ENCODE peak calls at places on chromosomes 7 and 10, in four cellular contexts. C is dorsolateral prefrontal cortex, Y is prostate gland, E is ovary. Z is an unnamed sample.

GRCh38 chr7:28573751-28574295 is 161.5 kb downstream of the CREB5 start:
- DNase-seq in E (no peak), Y (peak; percentile 48), C (no peak), Z (no peak)

GRCh38 chr10:92173996-92174395 is 116.9 kb downstream of the CPEB3 start:
- DNase-seq in C (peak; percentile 14), E (no peak), Y (no peak), Z (no peak)

GRCh38 chr10:18868919-18869318 is 179.7 kb upstream of the MALRD1 start:
- DNase-seq in C (no peak), Y (no peak), E (no peak), Z (no peak)

GRCh38 chr7:154841731-154842331 is 161.1 kb downstream of the PAXIP1 start:
- DNase-seq in C (no peak), E (no peak), Y (peak; percentile 16), Z (peak; percentile 12)

GRCh38 chr10:75532253-75532924 is 101.0 kb downstream of the LRMDA start:
- DNase-seq in E (no peak), Y (no peak), C (no peak), Z (no peak)

GRCh38 chr10:79264942-79265341 is 82.3 kb upstream of the PPIF start:
- DNase-seq in C (no peak), E (no peak), Y (peak; percentile 59), Z (no peak)

GRCh38 chr7:36663481-36663880 is 60.8 kb downstream of the AOAH start:
- DNase-seq in E (no peak), C (no peak), Y (no peak), Z (no peak)

GRCh38 chr7:36224916-36225858 is 72.1 kb downstream of the EEPD1 start:
- DNase-seq in Y (no peak), E (no peak), C (no peak), Z (peak; percentile 61)

GRCh38 chr7:16431646-16432424 is 10.5 kb upstream of the CRPPA start:
- DNase-seq in C (no peak), Y (peak; percentile 15), E (no peak), Z (peak; percentile 30)

GRCh38 chr10:9229702-9230101 is 1175.2 kb downstream of the GATA3 start:
- DNase-seq in C (no peak), E (no peak), Y (no peak), Z (no peak)

GRCh38 chr7:77315102-77315501 is 101.0 kb downstream of the GSAP start:
- DNase-seq in Y (no peak), C (no peak), E (no peak), Z (no peak)

DNA sequence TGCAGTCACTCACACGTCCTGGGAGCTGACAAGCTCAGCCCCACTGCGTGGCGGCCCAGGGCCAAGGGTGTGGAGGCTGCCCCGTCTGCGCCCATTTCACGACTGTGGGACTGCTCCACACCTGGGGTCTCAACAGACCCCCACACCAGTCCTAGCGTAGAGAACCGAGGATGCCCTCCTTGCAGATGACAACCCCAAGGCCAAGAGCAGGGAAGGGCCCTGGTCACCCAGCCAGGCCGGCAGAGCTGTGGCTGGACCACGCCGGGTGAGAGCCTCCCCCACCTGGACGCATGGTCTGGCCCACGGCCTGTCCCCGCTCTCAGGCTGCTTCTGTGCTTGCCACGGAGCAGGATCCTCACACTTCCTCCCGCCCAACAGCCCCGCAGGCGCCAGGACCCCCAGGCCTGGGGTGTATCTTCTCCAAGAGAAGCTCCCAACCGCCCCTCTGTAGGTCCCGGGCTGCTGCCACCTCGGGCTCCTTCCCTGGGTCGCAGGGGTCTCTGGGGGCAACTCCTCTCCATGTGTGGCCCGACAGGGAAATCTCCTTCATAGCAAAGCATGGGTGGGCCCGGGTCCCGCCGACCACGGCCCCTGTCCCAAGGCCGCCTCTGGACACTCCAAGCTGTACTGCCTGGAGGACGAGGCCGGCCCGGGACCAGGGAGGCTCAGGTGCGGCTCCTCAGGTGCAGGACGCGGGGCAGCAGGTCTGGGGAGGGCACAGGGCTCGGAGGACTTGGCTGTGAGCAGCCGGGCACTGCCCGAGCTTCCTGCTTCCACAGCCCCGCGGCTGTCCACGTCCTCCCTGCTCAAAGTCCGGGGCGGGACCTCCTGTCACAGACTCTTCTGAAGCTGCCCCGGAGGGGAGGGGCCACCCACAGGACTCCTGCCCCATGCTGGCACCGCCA is 88.8 kb downstream of the FOXL3 start:
- DNase-seq in C (no peak), E (no peak), Y (no peak), Z (no peak)
- H3K4me3 ChIP-seq in C (peak overlapping the region; percentile 32), E (no peak overlapping the region), Y (no peak overlapping the region), Z (no peak overlapping the region)

GRCh38 chr7:31071316-31071715 is 19.2 kb downstream of the ADCYAP1R1 start:
- DNase-seq in E (no peak), Y (no peak), C (no peak), Z (no peak)
- H3K27ac ChIP-seq in E (no peak overlapping the region), Y (no peak overlapping the region), C (peak overlapping the region; percentile 39), Z (no peak overlapping the region)

DNA sequence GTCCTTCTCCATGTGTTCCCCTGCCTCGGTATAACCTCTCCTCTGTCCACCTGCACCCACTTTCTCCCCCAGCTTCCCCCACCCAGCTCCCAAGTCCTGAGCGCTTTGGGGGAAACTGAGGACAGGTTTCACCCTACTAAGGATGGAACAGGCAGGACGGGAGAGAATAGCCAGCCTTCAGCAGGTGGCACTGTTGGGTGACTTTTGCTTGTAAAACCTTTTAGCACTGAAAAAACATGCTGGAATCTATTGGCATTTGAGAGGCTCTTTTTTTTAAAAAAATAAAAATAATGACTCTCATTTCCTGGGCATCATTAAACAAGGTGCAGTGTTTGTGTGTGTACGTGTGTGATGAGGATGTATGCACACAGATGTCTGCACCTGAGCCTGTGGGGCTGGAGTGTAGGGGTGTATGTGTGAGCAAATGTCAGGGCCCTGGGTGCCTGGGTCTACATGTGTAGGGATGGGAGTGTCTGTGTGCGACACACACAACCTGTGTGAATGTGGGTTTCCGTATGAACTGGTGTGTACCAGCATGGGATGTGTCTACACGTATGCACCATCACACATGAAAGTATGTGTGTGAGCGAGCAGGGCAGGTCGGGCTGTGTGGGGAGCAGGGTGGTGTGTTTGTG is 177.9 kb downstream of the RPS24 start:
- DNase-seq in Y (peak; percentile 25), C (peak; percentile 25), E (peak; percentile 69), Z (peak; percentile 64)
- TF ChIP-seq CTCF in Y (peak; percentile 64), C (peak; percentile 75), E (no peak), Z (peak; percentile 68)

DNA sequence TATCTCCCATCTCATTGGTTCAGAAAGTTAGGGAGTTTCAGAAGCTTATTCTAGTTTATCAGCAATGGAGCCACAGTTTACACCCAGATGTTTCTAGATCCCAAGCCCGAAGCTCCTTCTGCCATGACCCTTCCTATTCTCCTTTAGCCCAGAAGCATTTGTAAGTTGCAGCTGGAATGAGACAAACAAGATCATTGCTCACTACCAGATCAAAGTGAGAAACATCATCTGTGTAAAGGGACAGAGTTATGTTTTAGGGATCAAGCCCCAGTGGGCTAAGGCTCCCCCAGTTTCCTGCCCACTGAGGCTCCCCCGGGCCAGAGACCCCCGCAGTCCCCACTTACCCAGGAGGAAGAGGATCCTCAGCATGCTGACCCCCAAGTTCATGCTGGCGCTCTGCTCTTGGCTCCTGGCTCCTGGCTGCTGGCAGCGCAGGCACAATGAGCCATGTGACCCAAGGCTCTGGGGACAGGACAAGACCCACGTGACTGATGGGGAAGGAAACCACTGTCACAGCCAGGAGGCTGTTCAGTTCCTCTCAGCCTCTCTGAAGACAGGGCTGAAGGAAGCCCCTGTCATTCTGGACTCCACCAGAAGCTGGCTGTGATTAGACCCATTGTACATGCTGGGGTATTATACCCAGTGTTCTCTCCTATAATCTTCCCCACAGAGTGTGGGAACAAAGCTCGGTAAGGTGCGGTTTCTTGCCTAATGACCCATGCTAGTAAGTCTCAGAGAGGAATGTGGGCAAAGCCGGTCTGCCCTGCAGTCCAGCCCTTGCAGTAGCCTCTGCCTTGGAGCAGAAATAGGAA is at the start of gene TMEM273:
- DNase-seq in C (peak; percentile 21), Y (no peak), E (no peak), Z (no peak)
- H3K4me3 ChIP-seq in C (peak within 1 kb of the TSS; percentile 48), Y (no peak within 1 kb of the TSS), E (no peak within 1 kb of the TSS), Z (no peak within 1 kb of the TSS)

GRCh38 chr7:29857654-29858053 is 51.3 kb downstream of the WIPF3 start:
- DNase-seq in Y (no peak), E (no peak), C (no peak), Z (no peak)
- H3K27ac ChIP-seq in Y (no peak overlapping the region), E (no peak overlapping the region), C (peak overlapping the region; percentile 59), Z (no peak overlapping the region)

GRCh38 chr10:14891151-14891550 is 12.5 kb downstream of the SUV39H2 start:
- DNase-seq in C (no peak), Y (no peak), E (no peak), Z (no peak)

GRCh38 chr10:14884082-14884481 is 5.4 kb downstream of the SUV39H2 start:
- DNase-seq in E (no peak), C (no peak), Y (no peak), Z (no peak)

GRCh38 chr10:14889318-14889717 is 10.7 kb downstream of the SUV39H2 start:
- DNase-seq in E (no peak), C (no peak), Y (no peak), Z (peak; percentile 30)
- TF ChIP-seq CTCF in E (no peak), C (no peak), Y (peak; percentile 11), Z (peak; percentile 29)

GRCh38 chr10:16570731-16571130 is 49.1 kb upstream of the C1QL3 start:
- DNase-seq in C (no peak), E (no peak), Y (no peak), Z (no peak)
- H3K4me3 ChIP-seq in C (no peak overlapping the region), E (no peak overlapping the region), Y (no peak overlapping the region), Z (no peak overlapping the region)